ENCODE peak calls at places on chromosomes 11 and 22, in four cellular contexts. I, H, F and G are unnamed samples.

GRCh38 chr11:118437736-118438125 is 1.4 kb downstream of the KMT2A start:
- DNase-seq in H (peak), F (peak), I (peak), G (peak)

GRCh38 chr22:16914006-16914405 is 88.8 kb upstream of the XKR3 start:
- DNase-seq in I (no peak), H (no peak), F (no peak), G (no peak)

GRCh38 chr11:1520209-1520986 is 33.8 kb upstream of the MOB2 start:
- DNase-seq in F (no peak), H (no peak), I (no peak), G (peak)

GRCh38 chr22:22939537-22940368 is 52.1 kb downstream of the IGLL5 start:
- DNase-seq in I (no peak), H (no peak), F (no peak), G (no peak)

GRCh38 chr11:5369793-5370192 is 13.8 kb upstream of the OR51M1 start:
- DNase-seq in F (no peak), H (no peak), I (no peak), G (no peak)

GRCh38 chr22:23715811-23716355 is 25.1 kb downstream of the RGL4 start:
- DNase-seq in I (no peak), H (no peak), F (no peak), G (peak)

GRCh38 chr11:65493367-65494176 is 5.3 kb upstream of the MALAT1 start:
- DNase-seq in H (peak), F (no peak), I (peak), G (peak)

GRCh38 chr11:48052183-48053040 is 72.1 kb downstream of the PTPRJ start:
- DNase-seq in H (no peak), I (peak), F (no peak), G (peak)

GRCh38 chr22:28027453-28028448 is 108.7 kb upstream of the PITPNB start:
- DNase-seq in I (no peak), H (no peak), F (no peak), G (no peak)

GRCh38 chr22:23292453-23293350 is 112.4 kb downstream of the BCR start:
- DNase-seq in H (no peak), F (no peak), I (no peak), G (no peak)

GRCh38 chr22:43424865-43425630 is 13.2 kb downstream of the MPPED1 start:
- DNase-seq in H (no peak), I (no peak), F (no peak), G (no peak)

GRCh38 chr11:78168539-78169477 is 19.6 kb downstream of the KCTD21 start:
- DNase-seq in F (no peak), I (no peak), H (peak), G (peak)

GRCh38 chr11:82733444-82734119 is at the start of gene FAM181B:
- DNase-seq in I (peak), F (no peak), H (peak), G (peak)

GRCh38 chr11:34411786-34412185 is 26.9 kb upstream of the CAT start:
- DNase-seq in H (no peak), I (no peak), F (no peak), G (no peak)

GRCh38 chr11:31910950-31911576 is 99.9 kb upstream of the PAX6 start:
- DNase-seq in F (no peak), H (no peak), I (no peak), G (no peak)

GRCh38 chr11:19561011-19561410 is 151.6 kb upstream of the NAV2 start:
- DNase-seq in H (no peak), I (no peak), F (no peak), G (no peak)

GRCh38 chr22:22881116-22882032 is 6.2 kb upstream of the IGLL5 start:
- DNase-seq in F (no peak), H (no peak), I (no peak), G (no peak)

GRCh38 chr11:104320956-104321355 is 157.0 kb upstream of the PDGFD start:
- DNase-seq in I (no peak), H (no peak), F (no peak), G (no peak)